ENCODE peak calls at places on chromosomes 16 and 17, in four cellular contexts. M is Peyer's patch, O is pancreas, R is fibroblast of lung. S is an unnamed sample.

GRCh38 chr16:53545433-53545832 is 42.4 kb upstream of the AKTIP start:
- DNase-seq in O (no peak), R (no peak), M (peak; percentile 42), S (no peak)

GRCh38 chr17:77285594-77286390 is 145.0 kb downstream of the SEC14L1 start:
- DNase-seq in O (peak; percentile 80), R (peak; percentile 86), M (no peak), S (no peak)

GRCh38 chr17:16934133-16934795 is 37.7 kb downstream of the TNFRSF13B start:
- DNase-seq in M (no peak), O (no peak), R (no peak), S (no peak)

GRCh38 chr17:69518951-69519350 is 104.5 kb downstream of the MAP2K6 start:
- DNase-seq in O (no peak), M (no peak), R (no peak), S (no peak)

GRCh38 chr16:53372942-53373871 is 61.1 kb upstream of the RBL2 start:
- DNase-seq in M (peak; percentile 43), O (peak; percentile 92), R (no peak), S (peak; percentile 39)

GRCh38 chr17:59330314-59330942 is 1.0 kb upstream of the YPEL2 start:
- DNase-seq in O (peak; percentile 80), R (no peak), M (peak; percentile 26), S (peak; percentile 62)

GRCh38 chr17:36507266-36507665 is 20.8 kb downstream of the ZNHIT3 start:
- DNase-seq in O (no peak), R (no peak), M (no peak), S (no peak)

GRCh38 chr16:59848314-59848713 is 1114.2 kb upstream of the GOT2 start:
- DNase-seq in O (no peak), R (peak; percentile 28), M (no peak), S (no peak)

GRCh38 chr16:56679813-56680212 is 2.5 kb upstream of the MT1X start:
- DNase-seq in M (no peak), R (no peak), O (no peak), S (no peak)

GRCh38 chr17:68497885-68498319 is 14.3 kb upstream of the PRKAR1A start:
- DNase-seq in R (no peak), M (peak; percentile 61), O (no peak), S (no peak)

GRCh38 chr17:6555331-6556120 is 829 bp downstream of the PITPNM3 start:
- DNase-seq in O (peak; percentile 74), M (no peak), R (no peak), S (no peak)
- H3K4me3 ChIP-seq in O (peak overlapping the region; percentile 56), M (peak overlapping the region; percentile 50), R (peak overlapping the region; percentile 26), S (peak overlapping the region; percentile 57)

GRCh38 chr17:56676807-56677206 is 83.3 kb downstream of the NOG start:
- DNase-seq in R (no peak), O (no peak), M (no peak), S (no peak)
- TF ChIP-seq CTCF in R (no peak), O (no peak), M (no peak), S (no peak)

GRCh38 chr17:40340880-40341807 is 23.4 kb downstream of the GJD3 start:
- DNase-seq in M (peak; percentile 94), R (peak; percentile 62), O (peak; percentile 92), S (peak; percentile 63)
- H3K4me3 ChIP-seq in M (peak overlapping the region; percentile 52), R (peak overlapping the region; percentile 80), O (peak overlapping the region; percentile 80), S (peak overlapping the region; percentile 66)

GRCh38 chr17:47844814-47845453 is 3.9 kb upstream of the SCRN2 start:
- DNase-seq in O (no peak), R (no peak), M (no peak), S (no peak)
- TF ChIP-seq CTCF in O (peak; percentile 7), R (peak; percentile 24), M (peak; percentile 36), S (peak; percentile 23)